ENCODE peak calls at places on chromosomes 3 and 15, in six cellular contexts. Z is AG09309, J is osteocyte, Q is breast epithelium, B is PC-3, X is colonic mucosa. H is an unnamed sample.

GRCh38 chr15:31200735-31201151 is 99.2 kb upstream of the TRPM1 start:
- DNase-seq in Z (no peak), J (no peak), Q (peak), B (peak), X (peak), H (no peak)

GRCh38 chr15:23532019-23532418 is 33.5 kb upstream of the MKRN3 start:
- DNase-seq in Z (no peak), J (no peak), Q (no peak), B (peak), X (no peak), H (no peak)

GRCh38 chr15:40219801-40220200 is 19.1 kb upstream of the PAK6 start:
- DNase-seq in Z (no peak), J (no peak), Q (no peak), B (no peak), X (no peak), H (no peak)

GRCh38 chr3:121621491-121621890 is 28.3 kb downstream of the FBXO40 start:
- DNase-seq in Z (no peak), J (no peak), Q (no peak), B (no peak), X (no peak), H (no peak)

GRCh38 chr3:104564045-104564643 is 802.6 kb upstream of the ALCAM start:
- DNase-seq in Z (peak), J (no peak), Q (no peak), B (peak), X (peak), H (peak)

GRCh38 chr3:42804831-42805821 is 836 bp upstream of the HIGD1A start:
- DNase-seq in Z (no peak), J (no peak), Q (no peak), B (no peak), X (no peak), H (no peak)

GRCh38 chr3:69294014-69294771 is 91.7 kb downstream of the FRMD4B start:
- DNase-seq in Z (peak), J (no peak), Q (no peak), B (peak), X (no peak), H (no peak)

GRCh38 chr3:194952882-194953281 is 267.2 kb downstream of the FAM43A start:
- DNase-seq in Z (no peak), J (no peak), Q (no peak), B (no peak), X (no peak), H (no peak)

GRCh38 chr3:46853441-46854410 is 9.5 kb downstream of the MYL3 start:
- DNase-seq in Z (no peak), J (no peak), Q (no peak), B (no peak), X (no peak), H (no peak)

GRCh38 chr3:41933154-41933676 is 28.7 kb downstream of the ULK4 start:
- DNase-seq in Z (peak), J (no peak), Q (no peak), B (peak), X (no peak), H (no peak)

GRCh38 chr3:9715764-9716437 is 12.3 kb downstream of the CPNE9 start:
- DNase-seq in Z (peak), J (no peak), Q (peak), B (peak), X (peak), H (peak)

GRCh38 chr15:77738441-77739437 is 106.0 kb upstream of the LINGO1 start:
- DNase-seq in Z (no peak), J (no peak), Q (no peak), B (no peak), X (no peak), H (no peak)

GRCh38 chr3:134462236-134463059 is 23.3 kb downstream of the ANAPC13 start:
- DNase-seq in Z (peak), J (peak), Q (no peak), B (no peak), X (no peak), H (no peak)

GRCh38 chr3:75272708-75273107 is 391.4 kb upstream of the FRG2C start:
- DNase-seq in Z (peak), J (no peak), Q (no peak), B (peak), X (no peak), H (no peak)

GRCh38 chr3:122920986-122921385 is 106.6 kb downstream of the SEMA5B start:
- DNase-seq in Z (no peak), J (no peak), Q (no peak), B (no peak), X (no peak), H (no peak)

GRCh38 chr15:32878342-32878741 is 160.5 kb downstream of the GREM1 start:
- DNase-seq in Z (no peak), J (no peak), Q (no peak), B (peak), X (no peak), H (no peak)

GRCh38 chr15:53693729-53694533 is 65.5 kb downstream of the WDR72 start:
- DNase-seq in Z (no peak), J (no peak), Q (peak), B (no peak), X (no peak), H (peak)

GRCh38 chr15:44654858-44655257 is 8.6 kb downstream of the SPG11 start:
- DNase-seq in Z (peak), J (no peak), Q (no peak), B (no peak), X (no peak), H (no peak)

GRCh38 chr15:70892912-70893560 is 410 bp downstream of the LRRC49 start:
- DNase-seq in Z (no peak), J (no peak), Q (no peak), B (peak), X (no peak), H (no peak)

GRCh38 chr3:140160553-140160952 is 225.6 kb downstream of the CLSTN2 start:
- DNase-seq in Z (no peak), J (no peak), Q (no peak), B (no peak), X (no peak), H (no peak)

GRCh38 chr3:53845103-53845880 is 927 bp downstream of the CHDH start:
- DNase-seq in Z (no peak), J (no peak), Q (peak), B (peak), X (peak), H (no peak)

GRCh38 chr3:148366743-148367410 is 330.8 kb upstream of the AGTR1 start:
- DNase-seq in Z (no peak), J (no peak), Q (no peak), B (peak), X (no peak), H (no peak)

GRCh38 chr15:101187820-101188516 is 63.9 kb downstream of the CHSY1 start:
- DNase-seq in Z (peak), J (no peak), Q (no peak), B (no peak), X (no peak), H (no peak)

GRCh38 chr15:64151727-64152506 is at the start of gene SNX22:
- DNase-seq in Z (no peak), J (no peak), Q (no peak), B (no peak), X (no peak), H (no peak)

GRCh38 chr15:57743424-57743823 is 36.9 kb downstream of the POLR2M start:
- DNase-seq in Z (no peak), J (no peak), Q (no peak), B (peak), X (no peak), H (no peak)

GRCh38 chr3:195154793-195155535 is 116.0 kb downstream of the XXYLT1 start:
- DNase-seq in Z (peak), J (no peak), Q (peak), B (peak), X (peak), H (peak)

GRCh38 chr3:165753560-165753959 is 83.7 kb downstream of the BCHE start:
- DNase-seq in Z (no peak), J (no peak), Q (no peak), B (peak), X (no peak), H (no peak)

GRCh38 chr3:141644931-141645330 is 93.2 kb upstream of the RNF7 start:
- DNase-seq in Z (peak), J (no peak), Q (peak), B (peak), X (peak), H (peak)

GRCh38 chr3:196163212-196163611 is 48.0 kb downstream of the ZDHHC19 start:
- DNase-seq in Z (no peak), J (no peak), Q (no peak), B (no peak), X (no peak), H (no peak)

GRCh38 chr3:4830586-4830914 is 148.7 kb upstream of the BHLHE40 start:
- DNase-seq in Z (no peak), J (no peak), Q (no peak), B (no peak), X (no peak), H (no peak)

GRCh38 chr3:71689305-71689704 is 35.9 kb downstream of the EIF4E3 start:
- DNase-seq in Z (no peak), J (no peak), Q (no peak), B (no peak), X (no peak), H (no peak)

GRCh38 chr15:26711445-26711844 is 61.4 kb downstream of the GABRB3 start:
- DNase-seq in Z (no peak), J (no peak), Q (no peak), B (no peak), X (no peak), H (no peak)

GRCh38 chr15:98134875-98135274 is 174.4 kb downstream of the ARRDC4 start:
- DNase-seq in Z (no peak), J (no peak), Q (no peak), B (no peak), X (no peak), H (no peak)

DNA sequence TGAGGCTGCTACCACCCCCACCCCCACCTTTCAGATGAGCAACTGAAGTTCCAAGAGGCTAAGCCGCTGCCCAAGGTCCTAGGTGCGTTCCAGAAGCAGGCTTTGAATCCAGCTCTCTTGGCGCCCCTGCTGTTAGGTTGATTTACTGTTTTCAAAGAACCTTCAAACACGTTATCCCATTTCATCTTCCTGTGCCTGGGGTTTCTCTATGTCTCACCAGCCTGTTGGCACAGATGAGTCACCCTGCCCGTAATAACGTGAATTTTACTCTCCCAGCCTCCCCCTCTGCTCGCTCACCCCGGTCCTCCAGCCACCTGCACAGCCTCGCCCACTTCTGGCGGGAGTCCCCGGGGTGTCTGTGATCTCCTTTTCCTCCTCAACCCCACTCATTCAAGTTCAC is 13.1 kb upstream of the TSEN2 start:
- DNase-seq in Z (no peak), J (no peak), Q (no peak), B (peak), X (peak), H (no peak)
- TF ChIP-seq CTCF in Z (no peak), J (no peak), Q (no peak), B (peak), X (no peak), H (no peak)

DNA sequence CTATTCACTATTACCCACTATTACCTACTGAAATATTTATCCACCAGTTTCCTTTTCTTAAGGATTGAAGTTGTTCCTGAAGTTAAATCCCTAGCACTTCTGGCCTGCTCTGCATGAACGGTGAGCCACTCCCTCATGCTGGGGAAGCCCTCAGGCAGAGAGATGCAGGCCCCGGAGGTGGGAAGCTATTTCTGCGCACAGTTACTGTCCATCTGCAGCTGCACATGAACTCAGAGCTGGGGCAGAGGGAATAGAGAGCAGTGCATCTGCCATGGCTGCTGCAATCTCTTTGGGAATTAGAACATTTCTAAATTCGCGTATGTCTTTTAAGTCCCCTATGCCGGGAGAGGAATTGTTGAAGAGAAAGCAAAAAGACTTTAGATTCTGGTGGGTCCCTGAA is 6.3 kb upstream of the GALNT15 start:
- DNase-seq in Z (no peak), J (no peak), Q (no peak), B (no peak), X (no peak), H (no peak)
- TF ChIP-seq CTCF in Z (no peak), J (no peak), Q (no peak), B (no peak), X (no peak), H (no peak)

GRCh38 chr3:181326637-181327223 is 337.2 kb upstream of the DNAJC19 start:
- DNase-seq in Z (no peak), J (no peak), Q (no peak), B (peak), X (no peak), H (no peak)
- TF ChIP-seq CTCF in Z (no peak), J (peak), Q (peak), B (peak), X (peak), H (no peak)

GRCh38 chr3:123935830-123936229 is 25.2 kb downstream of the CCDC14 start:
- DNase-seq in Z (no peak), J (no peak), Q (no peak), B (no peak), X (no peak), H (no peak)

GRCh38 chr3:123936400-123936799 is 24.6 kb downstream of the CCDC14 start:
- DNase-seq in Z (no peak), J (no peak), Q (no peak), B (no peak), X (no peak), H (no peak)

GRCh38 chr3:123939706-123940105 is 21.3 kb downstream of the CCDC14 start:
- DNase-seq in Z (no peak), J (no peak), Q (no peak), B (no peak), X (no peak), H (no peak)

DNA sequence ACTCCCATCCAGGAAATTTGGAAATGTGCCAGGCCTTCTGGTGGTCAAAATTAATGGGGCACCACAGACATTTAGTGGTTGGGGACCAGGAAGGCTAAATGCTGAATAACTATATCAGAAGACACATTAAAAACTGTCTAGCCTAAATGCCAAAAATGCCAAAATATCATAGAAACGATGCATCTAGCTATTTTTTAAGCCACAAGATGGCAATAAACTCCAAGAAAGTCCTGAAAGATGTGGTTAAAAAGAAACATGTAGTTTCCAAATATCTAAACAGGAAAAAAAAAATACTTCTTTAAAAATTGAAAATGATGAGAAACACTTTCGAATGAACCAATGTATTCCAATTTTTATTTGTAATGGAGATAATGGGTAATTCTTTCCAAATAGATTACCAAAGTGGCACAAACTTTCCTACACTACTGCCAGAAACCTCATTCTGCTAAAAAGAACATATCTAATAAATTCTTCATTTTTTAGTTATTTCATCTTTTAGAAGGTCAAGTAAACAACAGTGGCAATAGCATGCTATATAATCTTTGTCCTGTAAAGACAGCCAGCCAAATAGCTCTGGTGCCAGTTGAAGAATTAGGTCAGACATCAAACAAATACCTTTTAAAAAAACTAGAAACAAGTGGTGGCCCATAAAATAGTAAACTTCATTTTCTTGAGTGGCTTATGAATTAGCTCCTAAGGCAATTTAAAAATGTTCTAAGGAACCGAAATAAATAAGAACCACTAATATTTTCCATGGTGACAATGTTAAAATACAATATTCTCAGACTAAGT is 19.7 kb downstream of the CCDC14 start:
- DNase-seq in Z (no peak), J (no peak), Q (no peak), B (no peak), X (no peak), H (no peak)
- TF ChIP-seq CTCF in Z (peak), J (peak), Q (no peak), B (peak), X (no peak), H (no peak)

H was measured in omental fat pad.